ENCODE peak calls at places on chromosomes 13 and 19, in nine cellular contexts. V is T-helper 17 cell; N is activated CD8-positive, alpha-beta memory T cell treated with anti-CD3 and anti-CD28 coated beads, Interleukin-2, amount 50 U/mL, for 48 hours; Y is SJSA1; P is substantia nigra; C is psoas muscle; G is T-cell; W is activated CD4-positive, alpha-beta T cell treated with anti-CD3 and anti-CD28 coated beads, Interleukin-2, amount 50 U/mL, for 4 hours; X is Daoy. H is an unnamed sample.
A peak's percentile ranks its signal among the peaks of the same experiment; 100 is the strongest.

GRCh38 chr13:99290890-99291289 is 16.3 kb downstream of the GPR183 start:
- DNase-seq in V (no peak), C (no peak), Y (no peak), P (no peak), X (no peak), N (no peak), G (no peak), W (no peak), H (no peak)

GRCh38 chr19:2474232-2475017 is 1.5 kb upstream of the GADD45B start:
- DNase-seq in N (peak; percentile 97), X (peak; percentile 97), G (peak; percentile 74), W (peak; percentile 90), V (peak; percentile 85), Y (peak; percentile 96), P (peak; percentile 32), C (peak; percentile 90), H (peak; percentile 44)

GRCh38 chr13:40484981-40485380 is 181.5 kb downstream of the FOXO1 start:
- DNase-seq in G (no peak), Y (no peak), W (no peak), C (no peak), N (peak; percentile 57), V (no peak), P (no peak), X (no peak), H (no peak)

GRCh38 chr19:56899943-56900342 is 59.4 kb upstream of the PEG3 start:
- DNase-seq in N (no peak), V (no peak), P (no peak), X (no peak), Y (no peak), W (no peak), G (no peak), C (no peak), H (no peak)

GRCh38 chr13:30607908-30608307 is 9.8 kb upstream of the USPL1 start:
- DNase-seq in G (peak; percentile 73), X (no peak), W (peak; percentile 49), N (peak; percentile 56), P (no peak), Y (no peak), V (peak; percentile 48), C (no peak), H (no peak)

GRCh38 chr19:51688665-51689571 is 4.2 kb upstream of the SPACA6 start:
- DNase-seq in C (peak; percentile 92), V (no peak), W (no peak), X (peak; percentile 96), Y (peak; percentile 92), N (no peak), G (no peak), P (peak; percentile 83), H (no peak)

GRCh38 chr13:113160983-113161382 is 2.5 kb downstream of the PROZ start:
- DNase-seq in V (no peak), Y (no peak), P (no peak), N (no peak), G (no peak), W (no peak), C (no peak), X (no peak), H (no peak)

GRCh38 chr13:47474845-47475244 is 526.2 kb downstream of the SUCLA2 start:
- DNase-seq in C (no peak), X (no peak), Y (no peak), V (no peak), P (no peak), N (no peak), W (no peak), G (no peak), H (no peak)

GRCh38 chr13:106597190-106597589 is 29.3 kb upstream of the ARGLU1 start:
- DNase-seq in Y (no peak), V (no peak), G (no peak), X (no peak), C (peak; percentile 63), W (no peak), P (no peak), N (no peak), H (no peak)

GRCh38 chr13:42078113-42078769 is 29.8 kb downstream of the DGKH start:
- DNase-seq in C (no peak), W (no peak), G (no peak), V (no peak), Y (no peak), X (no peak), N (no peak), P (no peak), H (no peak)

GRCh38 chr19:55152017-55152416 is 3.0 kb upstream of the TNNT1 start:
- DNase-seq in G (no peak), X (no peak), P (no peak), C (no peak), N (no peak), Y (no peak), V (no peak), W (no peak), H (peak; percentile 80)

GRCh38 chr19:14073925-14074838 is 1.6 kb downstream of the MISP3 start:
- DNase-seq in X (peak; percentile 26), C (no peak), P (no peak), W (no peak), N (peak; percentile 75), Y (peak; percentile 53), V (no peak), G (no peak), H (peak; percentile 32)

GRCh38 chr19:34461375-34462100 is 20.0 kb upstream of the WTIP start:
- DNase-seq in W (no peak), N (no peak), V (no peak), X (no peak), C (no peak), Y (no peak), P (no peak), G (no peak), H (no peak)

GRCh38 chr19:37329686-37330085 is 41.2 kb upstream of the ZNF527 start:
- DNase-seq in W (no peak), C (no peak), N (peak; percentile 37), Y (no peak), X (no peak), G (no peak), P (no peak), V (no peak), H (peak; percentile 29)

GRCh38 chr13:79183231-79183630 is 222.8 kb downstream of the RBM26 start:
- DNase-seq in C (no peak), Y (no peak), N (no peak), P (no peak), V (no peak), X (no peak), G (no peak), W (no peak), H (no peak)

GRCh38 chr13:49300716-49301589 is 53.2 kb downstream of the CDADC1 start:
- DNase-seq in N (peak; percentile 69), P (no peak), X (peak; percentile 55), W (peak; percentile 66), G (peak; percentile 62), C (peak; percentile 40), Y (peak; percentile 55), V (peak; percentile 37), H (peak; percentile 85)

GRCh38 chr19:42242071-42242511 is 311 bp downstream of the GSK3A start:
- DNase-seq in Y (no peak), C (no peak), V (no peak), X (no peak), W (peak; percentile 34), G (no peak), P (no peak), N (peak; percentile 71), H (no peak)

GRCh38 chr13:101706651-101707050 is 254.2 kb downstream of the ITGBL1 start:
- DNase-seq in P (no peak), G (peak; percentile 1), Y (peak; percentile 40), X (peak; percentile 80), V (no peak), C (peak; percentile 15), N (no peak), W (no peak), H (no peak)

H was measured in NCI-H524.